ENCODE peak calls at places on chromosomes 3 and 15, in five cellular contexts. K is esophagus squamous epithelium; O is pancreas; V is CD4-positive, alpha-beta memory T cell; H is cardiac muscle cell. A is an unnamed sample.

GRCh38 chr3:15693340-15693739 is 91.8 kb downstream of the BTD start:
- DNase-seq in K (no peak), O (no peak), V (no peak), H (peak; percentile 25), A (no peak)

GRCh38 chr3:59818033-59818936 is 768.5 kb upstream of the CFAP20DC start:
- DNase-seq in K (no peak), O (no peak), V (no peak), H (peak; percentile 92), A (no peak)

GRCh38 chr15:47737424-47737823 is 20.1 kb downstream of the SEMA6D start:
- DNase-seq in K (no peak), O (no peak), V (no peak), H (peak; percentile 48), A (no peak)

GRCh38 chr3:167735233-167736107 is at the start of gene SERPINI1:
- DNase-seq in K (peak; percentile 57), O (peak; percentile 93), V (peak; percentile 66), H (peak; percentile 93), A (peak; percentile 93)

GRCh38 chr15:68201153-68201878 is 3.8 kb downstream of the CALML4 start:
- DNase-seq in K (no peak), O (no peak), V (no peak), H (no peak), A (no peak)

GRCh38 chr3:173785004-173785403 is 387.5 kb downstream of the NLGN1 start:
- DNase-seq in K (no peak), O (no peak), V (no peak), H (no peak), A (no peak)

GRCh38 chr15:88704791-88705768 is 66.3 kb downstream of the ISG20 start:
- DNase-seq in K (no peak), O (no peak), V (no peak), H (peak; percentile 78), A (no peak)

GRCh38 chr15:33638439-33638838 is 327.7 kb downstream of the RYR3 start:
- DNase-seq in K (no peak), O (no peak), V (no peak), H (no peak), A (no peak)

GRCh38 chr3:196340466-196340865 is 2.3 kb upstream of the TM4SF19 start:
- DNase-seq in K (no peak), O (no peak), V (no peak), H (no peak), A (no peak)

GRCh38 chr15:47987908-47988532 is 132.8 kb upstream of the SLC24A5 start:
- DNase-seq in K (no peak), O (peak; percentile 48), V (no peak), H (peak; percentile 81), A (no peak)

DNA sequence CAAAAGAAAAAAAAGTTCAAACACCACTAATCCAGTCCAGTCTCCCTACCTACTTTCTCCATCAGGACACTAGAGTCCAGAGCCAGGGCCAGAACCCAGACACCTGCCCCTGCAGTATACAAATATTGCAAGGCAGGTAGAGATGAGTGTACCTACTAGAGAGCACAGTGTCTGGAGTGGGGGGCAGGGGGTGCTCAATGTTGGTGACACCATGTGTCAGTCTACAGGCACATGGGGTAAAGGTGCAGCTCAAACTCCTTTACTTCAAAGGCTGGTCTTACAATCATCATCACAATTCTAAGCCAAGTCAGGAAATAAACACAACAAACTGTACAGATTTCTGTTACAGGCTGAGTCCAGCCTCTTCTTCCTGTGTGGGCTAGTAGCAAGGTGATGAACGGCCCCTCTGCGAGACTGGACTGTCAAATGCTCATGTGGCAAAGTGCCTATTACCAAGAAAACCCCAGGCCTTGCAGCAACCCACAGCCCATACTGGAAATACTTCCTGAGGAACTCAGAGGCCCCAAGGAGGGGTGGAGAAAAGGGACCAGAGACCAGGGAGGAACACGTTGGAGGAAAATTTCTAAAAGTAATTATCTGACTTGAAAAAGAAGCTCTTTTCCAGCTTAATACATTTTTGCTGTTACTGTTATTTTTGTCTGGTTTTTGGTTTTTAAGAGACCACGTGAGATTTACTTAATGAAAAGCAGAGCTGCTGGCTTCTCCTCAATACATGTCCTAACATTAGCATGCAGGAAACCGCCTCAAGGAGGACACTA is 29.7 kb downstream of the TBC1D2B start:
- DNase-seq in K (no peak), O (no peak), V (no peak), H (peak; percentile 81), A (no peak)
- H3K4me1 ChIP-seq in K (peaks cover 63% of the 10 kb centered on the region), O (peaks cover 20% of the 10 kb centered on the region), V (peaks cover 100% of the 10 kb centered on the region), H (no peaks in the 10 kb centered on the region), A (peaks cover 2% of the 10 kb centered on the region)

DNA sequence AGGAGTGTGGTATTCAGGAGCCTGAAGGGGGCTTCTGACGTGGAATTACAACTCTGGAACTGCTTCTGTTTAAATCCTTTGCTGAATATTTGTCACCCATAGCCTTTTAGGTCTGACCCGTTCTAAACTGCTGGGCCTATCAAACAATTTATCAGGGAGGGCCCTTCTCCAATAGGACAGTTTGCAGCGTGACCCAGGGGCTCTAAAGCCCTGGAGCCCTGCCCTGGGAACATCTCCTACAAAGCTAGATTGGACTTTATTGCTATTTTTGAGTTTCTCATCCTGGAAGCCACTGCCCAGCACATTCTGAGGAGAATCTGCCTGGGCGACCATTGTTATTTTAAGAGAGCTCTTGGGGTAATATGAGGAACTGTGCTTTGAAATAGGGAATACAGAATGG is 35.5 kb downstream of the KLF13 start:
- DNase-seq in K (no peak), O (no peak), V (no peak), H (no peak), A (no peak)
- H3K4me1 ChIP-seq in K (peaks cover 96% of the 10 kb centered on the region), O (peaks cover 11% of the 10 kb centered on the region), V (peaks cover 99% of the 10 kb centered on the region), H (peaks cover 86% of the 10 kb centered on the region), A (peaks cover 27% of the 10 kb centered on the region)

DNA sequence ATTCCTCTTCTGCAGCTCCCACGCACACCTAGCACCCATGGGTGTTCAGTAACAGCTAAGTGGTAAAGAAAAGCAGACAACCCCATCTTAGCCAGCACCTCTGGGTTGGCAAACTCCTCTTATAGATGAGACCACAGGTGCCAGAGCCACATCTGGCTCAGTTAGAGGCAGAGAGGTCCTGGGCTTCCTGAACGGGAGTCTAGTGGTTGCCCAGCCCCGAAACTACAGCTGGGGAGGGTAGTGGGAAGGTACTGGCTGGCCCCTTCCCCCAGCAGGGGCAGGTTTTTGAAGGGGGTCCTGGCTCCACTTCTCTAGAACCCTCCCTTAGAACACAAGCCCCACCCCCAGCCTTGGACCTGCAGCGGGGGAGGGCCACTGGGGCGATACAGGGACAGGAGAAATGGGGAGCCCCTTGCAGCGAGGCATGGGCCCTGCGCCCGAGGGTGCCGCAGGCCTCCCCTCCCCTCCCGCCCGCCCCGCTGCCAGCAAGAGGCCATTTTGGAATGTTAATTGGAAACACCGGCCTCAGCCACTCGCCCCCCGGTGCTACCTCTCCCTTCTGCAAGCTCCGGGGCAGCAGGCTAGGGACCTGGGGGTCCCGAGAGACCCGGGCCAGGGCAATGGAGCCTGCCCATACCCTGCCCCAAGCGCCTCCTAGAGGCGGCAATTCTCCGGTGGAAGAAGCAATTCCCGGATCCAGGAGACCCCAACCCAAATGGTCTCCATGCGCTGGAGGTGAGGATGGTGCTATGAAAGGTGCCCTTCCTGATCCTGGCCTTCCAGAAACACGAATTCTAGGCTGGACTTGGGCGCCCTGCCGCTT is 1.5 kb downstream of the DUSP7 start:
- DNase-seq in K (no peak), O (peak; percentile 29), V (peak; percentile 11), H (no peak), A (no peak)
- H3K4me1 ChIP-seq in K (peaks cover 59% of the 10 kb centered on the region), O (peaks cover 3% of the 10 kb centered on the region), V (peaks cover 64% of the 10 kb centered on the region), H (peaks cover 16% of the 10 kb centered on the region), A (peaks cover 7% of the 10 kb centered on the region)

GRCh38 chr3:20104167-20104661 is 64.0 kb downstream of the KAT2B start:
- DNase-seq in K (no peak), O (no peak), V (peak; percentile 65), H (no peak), A (no peak)
- H3K4me1 ChIP-seq in K (no peaks in the 10 kb centered on the region), O (no peaks in the 10 kb centered on the region), V (peaks cover 95% of the 10 kb centered on the region), H (peaks cover 6% of the 10 kb centered on the region), A (no peaks in the 10 kb centered on the region)

DNA sequence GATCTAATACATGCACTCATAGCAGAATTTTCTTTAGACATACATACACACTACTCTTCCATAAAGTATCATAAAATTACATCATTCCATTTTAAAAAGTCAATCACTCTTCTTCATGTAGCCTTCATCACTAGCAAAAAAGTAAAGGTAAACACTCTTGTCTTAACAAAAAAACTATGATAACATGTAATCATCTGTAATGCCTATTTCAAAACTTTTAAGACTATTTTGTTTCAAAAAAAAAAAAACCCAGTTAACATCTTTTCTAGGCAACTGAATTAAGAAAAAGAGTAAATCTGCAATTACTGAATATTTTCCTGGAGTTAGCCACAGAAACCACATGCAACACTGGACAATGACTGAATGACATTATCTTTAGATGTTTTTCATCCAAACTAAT is 4.8 kb downstream of the TBC1D5 start:
- DNase-seq in K (no peak), O (no peak), V (no peak), H (no peak), A (no peak)
- H3K4me1 ChIP-seq in K (peaks cover 21% of the 10 kb centered on the region), O (no peaks in the 10 kb centered on the region), V (peaks cover 43% of the 10 kb centered on the region), H (peaks cover 21% of the 10 kb centered on the region), A (no peaks in the 10 kb centered on the region)

A was measured in iPS DF 6.9.